ENCODE peak calls at places on chromosomes 6 and 20, in seven cellular contexts. I is brain microvascular endothelial cell, O is pancreas, Q is coronary artery, W is right cardiac atrium, K is A549, H is prostate gland. V is an unnamed sample.

GRCh38 chr6:140256213-140256612 is 881.8 kb upstream of the CITED2 start:
- DNase-seq in I (no peak), O (no peak), Q (no peak), W (no peak), K (no peak), H (no peak), V (no peak)

GRCh38 chr20:40956926-40957760 is 71.5 kb upstream of the TOP1 start:
- DNase-seq in I (no peak), O (no peak), Q (no peak), W (no peak), K (no peak), H (no peak), V (peak)

GRCh38 chr6:148653138-148653776 is 93.6 kb upstream of the UST start:
- DNase-seq in I (no peak), O (no peak), Q (no peak), W (no peak), K (no peak), H (no peak), V (no peak)

GRCh38 chr6:12327391-12327790 is 37.2 kb downstream of the EDN1 start:
- DNase-seq in I (no peak), O (no peak), Q (no peak), W (no peak), K (peak), H (no peak), V (no peak)

GRCh38 chr6:13431861-13432465 is 55.4 kb downstream of the GFOD1 start:
- DNase-seq in I (peak), O (no peak), Q (peak), W (no peak), K (peak), H (no peak), V (no peak)

GRCh38 chr6:3879194-3879952 is 30.2 kb downstream of the FAM50B start:
- DNase-seq in I (no peak), O (no peak), Q (no peak), W (no peak), K (no peak), H (no peak), V (no peak)

GRCh38 chr6:104625536-104625935 is 234.2 kb downstream of the HACE1 start:
- DNase-seq in I (peak), O (no peak), Q (no peak), W (no peak), K (peak), H (peak), V (no peak)

GRCh38 chr6:158539363-158539762 is 20.5 kb upstream of the TMEM181 start:
- DNase-seq in I (no peak), O (no peak), Q (no peak), W (no peak), K (no peak), H (no peak), V (no peak)

GRCh38 chr20:41367956-41368355 is 1.3 kb upstream of the EMILIN3 start:
- DNase-seq in I (no peak), O (no peak), Q (no peak), W (no peak), K (no peak), H (no peak), V (no peak)

GRCh38 chr6:13834762-13835161 is 20.4 kb upstream of the MCUR1 start:
- DNase-seq in I (no peak), O (no peak), Q (no peak), W (no peak), K (no peak), H (no peak), V (no peak)

GRCh38 chr6:150417899-150418824 is 49.4 kb downstream of the IYD start:
- DNase-seq in I (peak), O (no peak), Q (no peak), W (no peak), K (peak), H (peak), V (no peak)

GRCh38 chr6:30101939-30102700 is 10.8 kb downstream of the TRIM31 start:
- DNase-seq in I (peak), O (peak), Q (peak), W (peak), K (peak), H (peak), V (peak)

GRCh38 chr6:46715106-46715505 is 20.1 kb downstream of the PLA2G7 start:
- DNase-seq in I (no peak), O (no peak), Q (no peak), W (no peak), K (no peak), H (no peak), V (no peak)

GRCh38 chr6:30598912-30599624 is 18.0 kb downstream of the PPP1R10 start:
- DNase-seq in I (no peak), O (no peak), Q (no peak), W (no peak), K (no peak), H (no peak), V (no peak)

GRCh38 chr6:38603966-38604365 is 35.8 kb downstream of the BTBD9 start:
- DNase-seq in I (peak), O (no peak), Q (no peak), W (no peak), K (no peak), H (no peak), V (no peak)

GRCh38 chr6:52417675-52418111 is 2.4 kb upstream of the EFHC1 start:
- DNase-seq in I (peak), O (no peak), Q (no peak), W (no peak), K (peak), H (no peak), V (no peak)

GRCh38 chr20:50034567-50035170 is 51.9 kb downstream of the SNAI1 start:
- DNase-seq in I (no peak), O (no peak), Q (peak), W (no peak), K (peak), H (no peak), V (no peak)

GRCh38 chr6:168711049-168711640 is 270.2 kb downstream of the SMOC2 start:
- DNase-seq in I (peak), O (no peak), Q (no peak), W (no peak), K (peak), H (no peak), V (no peak)

GRCh38 chr6:5190467-5190866 is 70.3 kb downstream of the LYRM4 start:
- DNase-seq in I (peak), O (no peak), Q (no peak), W (no peak), K (peak), H (no peak), V (no peak)

GRCh38 chr20:16970751-16971150 is 222.6 kb downstream of the OTOR start:
- DNase-seq in I (no peak), O (no peak), Q (no peak), W (no peak), K (no peak), H (no peak), V (no peak)

GRCh38 chr6:84998223-84998622 is 233.8 kb upstream of the TBX18 start:
- DNase-seq in I (no peak), O (no peak), Q (no peak), W (no peak), K (no peak), H (no peak), V (no peak)

GRCh38 chr6:90107721-90108364 is 188.8 kb downstream of the BACH2 start:
- DNase-seq in I (no peak), O (no peak), Q (no peak), W (no peak), K (no peak), H (no peak), V (no peak)

GRCh38 chr6:3280091-3280490 is 21.3 kb downstream of the PSMG4 start:
- DNase-seq in I (peak), O (no peak), Q (no peak), W (peak), K (no peak), H (no peak), V (no peak)

GRCh38 chr20:6583134-6583738 is 184.2 kb upstream of the BMP2 start:
- DNase-seq in I (peak), O (peak), Q (no peak), W (peak), K (peak), H (peak), V (no peak)

GRCh38 chr6:38058022-38058421 is 238.5 kb downstream of the ZFAND3 start:
- DNase-seq in I (peak), O (no peak), Q (no peak), W (no peak), K (no peak), H (no peak), V (no peak)

GRCh38 chr6:32852844-32853540 is 512 bp downstream of the TAP1 start:
- DNase-seq in I (peak), O (peak), Q (peak), W (peak), K (peak), H (peak), V (peak)

GRCh38 chr6:63460971-63461370 is 111.3 kb upstream of the LOC128125822 start:
- DNase-seq in I (no peak), O (no peak), Q (no peak), W (no peak), K (no peak), H (no peak), V (no peak)

GRCh38 chr6:30876039-30876730 is 8.1 kb upstream of the DDR1 start:
- DNase-seq in I (peak), O (no peak), Q (no peak), W (no peak), K (no peak), H (peak), V (no peak)

GRCh38 chr6:5054427-5054873 is 30.7 kb upstream of the PPP1R3G start:
- DNase-seq in I (peak), O (no peak), Q (no peak), W (no peak), K (no peak), H (no peak), V (no peak)

GRCh38 chr20:63893999-63894357 is 948 bp upstream of the DNAJC5 start:
- DNase-seq in I (no peak), O (no peak), Q (no peak), W (no peak), K (no peak), H (no peak), V (no peak)

GRCh38 chr6:111291860-111292259 is 191.2 kb downstream of the REV3L start:
- DNase-seq in I (no peak), O (no peak), Q (no peak), W (no peak), K (no peak), H (no peak), V (no peak)

GRCh38 chr20:35018578-35019371 is 63.1 kb downstream of the MYH7B start:
- DNase-seq in I (no peak), O (no peak), Q (no peak), W (no peak), K (no peak), H (no peak), V (no peak)

GRCh38 chr20:45153756-45154155 is 20.9 kb upstream of the PI3 start:
- DNase-seq in I (no peak), O (no peak), Q (no peak), W (no peak), K (no peak), H (no peak), V (no peak)

GRCh38 chr20:52490715-52491430 is 299.3 kb upstream of the ZFP64 start:
- DNase-seq in I (peak), O (no peak), Q (no peak), W (no peak), K (peak), H (no peak), V (no peak)

GRCh38 chr6:115972679-115973078 is 88.0 kb downstream of the FRK start:
- DNase-seq in I (no peak), O (no peak), Q (no peak), W (no peak), K (peak), H (no peak), V (no peak)

GRCh38 chr20:45097485-45098095 is 3.3 kb downstream of the KCNS1 start:
- DNase-seq in I (no peak), O (no peak), Q (no peak), W (peak), K (peak), H (no peak), V (no peak)

GRCh38 chr6:3627501-3627900 is 124.0 kb downstream of the PXDC1 start:
- DNase-seq in I (no peak), O (no peak), Q (peak), W (no peak), K (no peak), H (no peak), V (no peak)

GRCh38 chr6:61711849-61712248 is 574.2 kb downstream of the KHDRBS2 start:
- DNase-seq in I (no peak), O (no peak), Q (no peak), W (no peak), K (no peak), H (no peak), V (no peak)

GRCh38 chr20:57593134-57593886 is 26.9 kb downstream of the ZBP1 start:
- DNase-seq in I (no peak), O (no peak), Q (no peak), W (no peak), K (no peak), H (no peak), V (no peak)

GRCh38 chr20:568865-569415 is 25.4 kb upstream of the CSNK2A1 start:
- DNase-seq in I (no peak), O (no peak), Q (no peak), W (no peak), K (no peak), H (no peak), V (no peak)

GRCh38 chr20:572752-573151 is 29.2 kb upstream of the CSNK2A1 start:
- DNase-seq in I (no peak), O (no peak), Q (no peak), W (peak), K (no peak), H (no peak), V (no peak)

GRCh38 chr20:573414-574296 is 30.1 kb upstream of the CSNK2A1 start:
- DNase-seq in I (no peak), O (no peak), Q (no peak), W (no peak), K (no peak), H (no peak), V (no peak)

GRCh38 chr20:574297-574942 is 30.8 kb upstream of the CSNK2A1 start:
- DNase-seq in I (no peak), O (no peak), Q (no peak), W (peak), K (no peak), H (no peak), V (no peak)

DNA sequence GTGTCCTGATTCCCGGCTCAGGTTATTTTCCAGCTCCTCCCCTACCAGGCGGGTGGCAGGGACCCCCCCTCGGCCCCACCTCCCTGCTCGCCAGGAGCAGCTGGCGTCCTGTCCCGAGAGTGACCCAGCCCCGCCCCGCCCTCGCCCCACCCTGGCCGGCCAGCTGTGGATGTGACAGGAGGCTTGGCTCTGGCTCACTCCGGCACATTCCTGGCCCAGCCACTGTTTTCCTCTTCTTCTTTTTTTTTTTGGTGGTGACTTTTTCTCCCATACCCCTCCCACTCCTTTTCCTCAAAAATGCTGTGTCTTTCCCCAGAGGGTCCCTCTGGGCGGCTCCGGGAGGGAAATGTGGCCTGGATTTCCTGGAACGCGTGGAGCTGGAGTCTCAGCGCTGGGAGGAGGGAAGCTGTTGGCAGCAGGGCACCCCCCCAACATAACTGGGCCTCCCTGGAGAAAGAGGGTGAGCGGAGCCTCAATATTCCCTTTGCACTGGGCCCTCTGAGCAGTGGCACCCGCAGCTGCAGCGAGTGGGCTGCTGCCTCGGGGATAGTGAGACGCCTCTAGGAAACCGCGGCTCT is 28.3 kb upstream of the CSNK2A1 start:
- DNase-seq in I (no peak), O (no peak), Q (no peak), W (peak), K (no peak), H (peak), V (peak)
- H3K27ac ChIP-seq in I (no peak), O (no peak), Q (no peak), W (peak), K (no peak), H (no peak), V (no peak)

DNA sequence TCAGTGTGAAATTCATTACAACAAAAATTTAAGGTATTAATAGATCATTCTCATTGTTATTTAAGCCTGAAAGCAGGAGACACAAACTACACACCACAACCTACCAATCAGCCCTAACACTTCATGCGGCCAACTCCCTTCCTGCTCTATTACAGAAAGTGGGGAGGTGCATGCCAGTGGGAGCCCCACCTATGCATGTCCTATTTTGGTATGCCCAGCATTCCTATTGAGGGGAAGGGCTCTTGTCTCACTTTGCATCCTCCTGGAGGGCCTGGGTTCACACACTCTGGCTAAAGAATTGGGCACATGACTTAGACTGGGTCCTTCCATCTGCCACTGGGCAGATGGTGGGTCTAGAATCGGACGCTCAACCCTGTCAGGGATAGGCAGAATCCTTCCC is 450.0 kb downstream of the PTPRT start:
- DNase-seq in I (no peak), O (no peak), Q (no peak), W (no peak), K (no peak), H (no peak), V (no peak)
- H3K4me3 ChIP-seq in I (no peak), O (no peak), Q (no peak), W (no peak), K (no peak), H (no peak), V (no peak)

GRCh38 chr20:46546293-46546692 is 4.2 kb downstream of the OCSTAMP start:
- DNase-seq in I (no peak), O (no peak), Q (no peak), W (no peak), K (no peak), H (no peak), V (no peak)
- H3K27ac ChIP-seq in I (no peak), O (no peak), Q (no peak), W (no peak), K (no peak), H (no peak), V (no peak)

GRCh38 chr20:2806351-2806701 is 5.9 kb upstream of the CPXM1 start:
- DNase-seq in I (no peak), O (no peak), Q (peak), W (no peak), K (no peak), H (no peak), V (no peak)
- H3K4me3 ChIP-seq in I (no peak), O (no peak), Q (no peak), W (no peak), K (no peak), H (no peak), V (no peak)

GRCh38 chr6:25927721-25928359 is 2.7 kb downstream of the SLC17A2 start:
- DNase-seq in I (no peak), O (no peak), Q (no peak), W (no peak), K (no peak), H (no peak), V (no peak)
- H3K27ac ChIP-seq in I (no peak), O (peak), Q (no peak), W (no peak), K (peak), H (no peak), V (no peak)